ENCODE peak calls at places on chromosomes 5 and 9, in seven cellular contexts. Q, H, B, R, K, L and M are unnamed samples.

GRCh38 chr5:142925795-142926194 is 155.6 kb downstream of the ARHGAP26 start:
- DNase-seq in Q (no peak), H (no peak), B (no peak), R (peak), K (no peak), L (peak), M (peak)

GRCh38 chr5:180609817-180610550 is 18.7 kb upstream of the SCGB3A1 start:
- DNase-seq in Q (no peak), H (no peak), B (no peak), R (no peak), K (no peak), L (no peak), M (no peak)

GRCh38 chr9:107487521-107488399 is 1.8 kb downstream of the KLF4 start:
- DNase-seq in Q (peak), H (peak), B (peak), R (peak), K (peak), L (no peak), M (peak)

GRCh38 chr5:142922223-142922952 is 152.2 kb downstream of the ARHGAP26 start:
- DNase-seq in Q (no peak), H (no peak), B (no peak), R (peak), K (no peak), L (peak), M (no peak)

GRCh38 chr9:100587375-100587774 is 9.5 kb downstream of the CAVIN4 start:
- DNase-seq in Q (no peak), H (no peak), B (no peak), R (no peak), K (peak), L (peak), M (peak)

GRCh38 chr5:141105350-141105749 is 5.1 kb downstream of the PCDHB3 start:
- DNase-seq in Q (no peak), H (no peak), B (no peak), R (no peak), K (no peak), L (no peak), M (no peak)

GRCh38 chr5:39700523-39700922 is 275.7 kb upstream of the DAB2 start:
- DNase-seq in Q (no peak), H (no peak), B (no peak), R (no peak), K (no peak), L (no peak), M (no peak)

GRCh38 chr5:68231414-68232076 is 16.0 kb downstream of the PIK3R1 start:
- DNase-seq in Q (no peak), H (no peak), B (no peak), R (no peak), K (no peak), L (no peak), M (no peak)

GRCh38 chr5:138752341-138752950 is 779 bp upstream of the CTNNA1 start:
- DNase-seq in Q (peak), H (peak), B (no peak), R (peak), K (peak), L (no peak), M (peak)

GRCh38 chr5:172640139-172640538 is 924 bp upstream of the NEURL1B start:
- DNase-seq in Q (no peak), H (no peak), B (no peak), R (no peak), K (no peak), L (no peak), M (no peak)

GRCh38 chr5:112737472-112738179 is at the start of gene APC:
- DNase-seq in Q (peak), H (peak), B (peak), R (peak), K (peak), L (peak), M (peak)

GRCh38 chr5:51347704-51348103 is 35.5 kb upstream of the ISL1 start:
- DNase-seq in Q (no peak), H (no peak), B (no peak), R (peak), K (peak), L (no peak), M (no peak)

GRCh38 chr5:82164957-82165698 is 113.0 kb downstream of the RPS23 start:
- DNase-seq in Q (no peak), H (peak), B (no peak), R (peak), K (peak), L (peak), M (no peak)

GRCh38 chr9:77290373-77290772 is 113.0 kb downstream of the VPS13A start:
- DNase-seq in Q (no peak), H (no peak), B (no peak), R (no peak), K (peak), L (no peak), M (no peak)

GRCh38 chr5:95471447-95471846 is 80.3 kb downstream of the FAM81B start:
- DNase-seq in Q (no peak), H (no peak), B (no peak), R (no peak), K (no peak), L (no peak), M (no peak)

GRCh38 chr5:39076757-39077475 is 2.7 kb upstream of the RICTOR start:
- DNase-seq in Q (no peak), H (no peak), B (no peak), R (peak), K (no peak), L (peak), M (peak)

GRCh38 chr9:33273972-33274328 is 9.1 kb downstream of the CHMP5 start:
- DNase-seq in Q (no peak), H (no peak), B (no peak), R (no peak), K (no peak), L (peak), M (no peak)

GRCh38 chr5:14268738-14269137 is 125.6 kb downstream of the TRIO start:
- DNase-seq in Q (no peak), H (no peak), B (no peak), R (no peak), K (no peak), L (peak), M (no peak)

GRCh38 chr5:83848928-83849327 is 128.3 kb upstream of the HAPLN1 start:
- DNase-seq in Q (no peak), H (no peak), B (no peak), R (no peak), K (no peak), L (no peak), M (no peak)

GRCh38 chr5:140344683-140345423 is 1.6 kb downstream of the HBEGF start:
- DNase-seq in Q (no peak), H (no peak), B (no peak), R (no peak), K (peak), L (peak), M (peak)

GRCh38 chr5:180976518-180976917 is 12.1 kb upstream of the BTNL3 start:
- DNase-seq in Q (no peak), H (no peak), B (no peak), R (no peak), K (no peak), L (no peak), M (no peak)

GRCh38 chr5:56951131-56951945 is 585 bp downstream of the MIER3 start:
- DNase-seq in Q (peak), H (peak), B (no peak), R (peak), K (peak), L (no peak), M (peak)

GRCh38 chr9:85142461-85143401 is 473.2 kb downstream of the NTRK2 start:
- DNase-seq in Q (no peak), H (no peak), B (no peak), R (peak), K (peak), L (no peak), M (peak)

GRCh38 chr9:114198249-114199040 is 43.1 kb downstream of the COL27A1 start:
- DNase-seq in Q (no peak), H (no peak), B (no peak), R (no peak), K (no peak), L (no peak), M (peak)

GRCh38 chr5:56735845-56736641 is 79.3 kb upstream of the MAP3K1 start:
- DNase-seq in Q (no peak), H (no peak), B (no peak), R (no peak), K (no peak), L (no peak), M (no peak)

DNA sequence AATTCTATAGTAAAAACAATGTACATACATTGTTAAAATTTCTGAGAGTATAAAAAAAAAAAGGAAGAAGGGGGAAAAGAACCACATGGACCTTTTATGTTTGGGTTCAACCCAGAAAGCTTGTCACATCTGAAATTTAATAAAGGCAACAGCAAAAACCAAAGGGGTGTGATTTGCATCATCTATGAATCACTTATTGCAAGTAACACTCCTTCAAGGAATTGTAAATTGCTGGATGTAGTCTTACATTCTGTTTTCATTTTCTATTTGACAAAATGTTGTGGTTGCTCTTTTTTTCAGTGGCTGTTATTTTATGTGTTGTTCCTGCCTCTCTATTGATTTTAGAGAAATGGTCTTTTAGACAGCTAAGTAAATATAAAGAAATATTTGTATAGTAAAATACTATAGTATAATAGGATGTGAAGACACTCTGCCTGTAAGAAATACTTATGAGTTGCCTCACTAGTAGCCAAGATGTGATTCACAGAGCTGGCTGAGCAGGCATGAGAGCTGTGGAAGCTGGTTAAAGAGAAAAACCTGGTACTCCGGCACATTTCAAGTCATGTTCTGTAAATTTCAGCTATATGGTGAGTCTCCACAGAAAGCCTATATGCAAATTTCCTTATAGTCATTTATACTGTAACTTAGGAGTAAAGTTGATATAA is 131.1 kb upstream of the CNTLN start:
- DNase-seq in Q (no peak), H (no peak), B (no peak), R (peak), K (no peak), L (peak), M (no peak)
- H3K27ac ChIP-seq in Q (no peak), H (no peak), B (no peak), R (peak), K (no peak), L (no peak), M (no peak)

DNA sequence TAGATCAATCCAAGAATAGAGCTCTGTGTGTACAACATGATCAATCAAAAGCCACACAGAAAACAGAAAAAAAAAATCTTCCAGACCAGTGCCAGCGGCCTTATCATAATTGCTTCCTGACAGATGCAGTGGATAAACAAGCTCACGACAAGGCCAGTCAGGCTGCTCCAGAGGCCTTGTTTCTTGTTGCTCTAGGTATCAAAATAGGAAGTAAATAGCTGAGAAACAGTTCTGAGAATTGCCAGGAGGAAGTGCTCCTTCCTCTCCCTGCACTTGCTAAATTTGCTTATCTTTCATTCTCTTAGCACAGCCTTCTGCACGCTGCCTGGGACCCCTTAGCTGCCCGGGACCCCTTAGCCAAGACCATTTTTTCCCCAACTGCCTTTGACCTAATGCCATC is 198.9 kb upstream of the TARS1 start:
- DNase-seq in Q (no peak), H (no peak), B (no peak), R (peak), K (peak), L (no peak), M (no peak)
- H2AK5ac ChIP-seq in Q (no peak), H (no peak), B (no peak), R (no peak), K (no peak), L (no peak), M (no peak)

DNA sequence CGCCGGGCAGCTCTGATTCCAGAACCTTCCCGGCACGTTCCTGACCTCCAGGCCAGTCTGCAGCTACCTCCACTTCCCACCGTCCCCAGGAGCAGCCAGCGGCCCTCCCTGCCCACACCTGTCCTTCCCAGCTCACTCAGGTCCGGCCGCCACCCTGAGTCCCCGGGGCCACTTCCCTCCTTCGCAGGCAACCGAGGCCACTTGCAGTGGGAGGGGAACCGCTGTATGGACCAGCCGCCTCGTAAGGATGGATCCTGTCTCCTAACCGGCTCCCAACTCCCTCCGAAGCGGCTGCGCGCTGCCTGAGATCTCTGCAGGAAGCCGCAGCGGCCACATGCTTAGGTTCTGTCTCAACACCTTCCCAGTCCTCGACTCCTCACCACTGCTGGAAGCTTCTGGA is 7.5 kb downstream of the TMEM250 start:
- DNase-seq in Q (no peak), H (no peak), B (no peak), R (no peak), K (no peak), L (no peak), M (no peak)
- H3K27ac ChIP-seq in Q (peak), H (no peak), B (no peak), R (no peak), K (no peak), L (no peak), M (no peak)

GRCh38 chr9:19768798-19769197 is 20.0 kb downstream of the SLC24A2 start:
- DNase-seq in Q (no peak), H (no peak), B (no peak), R (no peak), K (no peak), L (no peak), M (peak)

DNA sequence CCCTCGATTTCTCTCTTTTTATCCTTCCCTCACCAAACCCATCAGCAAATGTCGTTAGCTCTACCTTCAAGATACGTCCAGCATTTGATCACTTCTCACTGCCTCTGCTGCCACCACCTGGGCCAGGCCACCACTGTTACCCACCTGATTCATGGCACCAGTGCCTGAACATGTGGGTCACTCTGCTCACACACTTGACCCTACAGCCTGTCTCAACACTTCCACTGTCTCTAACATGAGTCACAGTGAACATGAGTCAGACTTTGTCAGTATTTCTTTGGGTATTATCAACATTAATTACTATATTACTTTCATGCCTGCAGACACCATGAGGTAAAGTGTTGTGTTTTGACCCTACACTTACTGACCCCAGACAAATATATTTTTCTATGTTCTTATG is 19.6 kb downstream of the SLC24A2 start:
- DNase-seq in Q (no peak), H (no peak), B (no peak), R (peak), K (no peak), L (no peak), M (no peak)
- H2AK5ac ChIP-seq in Q (no peak), H (no peak), B (no peak), R (no peak), K (no peak), L (no peak), M (no peak)

GRCh38 chr9:95757026-95757425 is 118.5 kb upstream of the ERCC6L2 start:
- DNase-seq in Q (no peak), H (no peak), B (no peak), R (peak), K (no peak), L (peak), M (no peak)

GRCh38 chr9:95754533-95755420 is 120.7 kb upstream of the ERCC6L2 start:
- DNase-seq in Q (no peak), H (peak), B (peak), R (no peak), K (peak), L (no peak), M (peak)

GRCh38 chr9:95755421-95755730 is 120.1 kb upstream of the ERCC6L2 start:
- DNase-seq in Q (no peak), H (no peak), B (no peak), R (no peak), K (no peak), L (no peak), M (no peak)

GRCh38 chr9:95756101-95756500 is 119.4 kb upstream of the ERCC6L2 start:
- DNase-seq in Q (no peak), H (no peak), B (no peak), R (no peak), K (no peak), L (no peak), M (no peak)

DNA sequence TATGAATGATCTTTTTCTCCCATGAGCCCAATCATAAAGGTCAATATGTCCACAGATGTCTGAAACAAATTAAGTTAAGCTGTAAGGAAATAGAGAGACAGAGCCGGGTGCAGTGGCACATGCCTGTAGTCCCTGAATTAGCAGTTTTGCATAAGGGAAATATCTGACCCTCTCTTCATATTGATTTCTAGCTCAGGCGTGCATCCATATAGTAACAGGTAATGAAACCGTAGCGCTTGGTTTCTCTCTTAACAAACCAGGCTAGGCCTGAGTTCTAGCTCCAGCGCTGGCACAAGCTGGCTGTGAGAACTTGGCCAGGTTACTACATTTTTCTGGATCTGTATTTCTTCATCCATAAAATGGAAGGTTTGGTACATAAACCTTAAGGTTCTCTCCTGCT is 118.0 kb upstream of the ERCC6L2 start:
- DNase-seq in Q (no peak), H (no peak), B (no peak), R (no peak), K (no peak), L (no peak), M (no peak)
- H3K27ac ChIP-seq in Q (no peak), H (no peak), B (no peak), R (no peak), K (no peak), L (no peak), M (no peak)

GRCh38 chr5:123708074-123708806 is 196.3 kb downstream of the CSNK1G3 start:
- DNase-seq in Q (no peak), H (no peak), B (no peak), R (no peak), K (no peak), L (peak), M (no peak)
- H2AK5ac ChIP-seq in Q (no peak), H (no peak), B (no peak), R (no peak), K (no peak), L (no peak), M (no peak)

GRCh38 chr9:129136446-129137049 is 25.3 kb downstream of the PTPA start:
- DNase-seq in Q (no peak), H (no peak), B (no peak), R (no peak), K (no peak), L (no peak), M (no peak)

GRCh38 chr9:129138476-129139232 is 27.4 kb downstream of the PTPA start:
- DNase-seq in Q (no peak), H (no peak), B (no peak), R (peak), K (no peak), L (peak), M (peak)

GRCh38 chr9:129137292-129138143 is 26.3 kb downstream of the PTPA start:
- DNase-seq in Q (no peak), H (no peak), B (no peak), R (no peak), K (no peak), L (no peak), M (no peak)

GRCh38 chr9:129139233-129139992 is 28.2 kb downstream of the PTPA start:
- DNase-seq in Q (peak), H (peak), B (peak), R (peak), K (peak), L (peak), M (peak)

GRCh38 chr9:129138144-129138462 is 26.9 kb downstream of the PTPA start:
- DNase-seq in Q (no peak), H (no peak), B (no peak), R (no peak), K (no peak), L (no peak), M (no peak)
- H3K27ac ChIP-seq in Q (no peak), H (no peak), B (no peak), R (peak), K (no peak), L (peak), M (peak)